ENCODE peak calls at places on chromosomes 16 and 17, in eight cellular contexts. J is lower leg skin, R is GM12865, K is cardiac muscle cell, D is lower lobe of right lung, O is H9, I is spleen, P is AG09319. Y is an unnamed sample.
A peak's percentile ranks its signal among the peaks of the same experiment; 100 is the strongest.

GRCh38 chr16:21952040-21952792 is 945 bp upstream of the UQCRC2 start:
- DNase-seq in R (peak; percentile 80), D (peak; percentile 81), J (peak; percentile 92), K (peak; percentile 87), P (peak; percentile 7), O (peak; percentile 81), I (peak; percentile 90), Y (peak; percentile 73)

GRCh38 chr16:56675685-56676210 is 6.1 kb downstream of the MT1H start:
- DNase-seq in O (peak; percentile 86), R (no peak), K (no peak), J (peak; percentile 82), P (no peak), I (no peak), D (no peak), Y (no peak)

GRCh38 chr17:82734987-82735866 is at the start of gene FN3K:
- DNase-seq in R (no peak), K (peak; percentile 80), D (peak; percentile 81), P (no peak), J (no peak), I (peak; percentile 80), O (peak; percentile 82), Y (no peak)

GRCh38 chr17:57856792-57857620 is 7.2 kb upstream of the MRPS23 start:
- DNase-seq in R (no peak), D (no peak), I (no peak), P (no peak), O (no peak), J (no peak), K (no peak), Y (no peak)

GRCh38 chr17:75697651-75698291 is 23.5 kb upstream of the ITGB4 start:
- DNase-seq in R (no peak), P (no peak), D (no peak), K (no peak), I (no peak), O (no peak), J (no peak), Y (no peak)

GRCh38 chr17:52383493-52384100 is 225.1 kb upstream of the CA10 start:
- DNase-seq in J (no peak), R (peak; percentile 43), D (no peak), K (peak; percentile 84), O (peak; percentile 89), I (no peak), P (no peak), Y (peak; percentile 75)

GRCh38 chr16:10858203-10858602 is 18.8 kb upstream of the CIITA start:
- DNase-seq in P (no peak), J (no peak), K (no peak), R (no peak), D (no peak), I (no peak), O (no peak), Y (no peak)

GRCh38 chr17:39619786-39620101 is 7.0 kb upstream of the PPP1R1B start:
- DNase-seq in J (no peak), D (no peak), P (no peak), I (no peak), O (no peak), K (no peak), R (no peak), Y (no peak)

GRCh38 chr16:1379054-1379862 is 27.5 kb downstream of the GNPTG start:
- DNase-seq in P (peak; percentile 52), K (peak; percentile 84), I (peak; percentile 93), D (peak; percentile 84), R (peak; percentile 75), O (no peak), J (peak; percentile 94), Y (peak; percentile 74)

GRCh38 chr16:53743149-53743566 is 39.2 kb downstream of the FTO start:
- DNase-seq in R (peak; percentile 28), K (no peak), P (no peak), D (no peak), J (no peak), O (peak; percentile 45), I (no peak), Y (peak; percentile 66)

GRCh38 chr17:40519089-40519775 is 17.8 kb upstream of the TNS4 start:
- DNase-seq in P (no peak), K (no peak), O (no peak), D (no peak), R (no peak), J (peak; percentile 72), I (peak; percentile 64), Y (no peak)

GRCh38 chr16:10871157-10871991 is 5.6 kb upstream of the CIITA start:
- DNase-seq in I (peak; percentile 88), O (no peak), R (peak; percentile 92), D (peak; percentile 83), K (no peak), J (peak; percentile 91), P (peak; percentile 34), Y (peak; percentile 81)

GRCh38 chr16:49365711-49366509 is 7.7 kb upstream of the C16orf78 start:
- DNase-seq in R (peak; percentile 74), J (peak; percentile 42), P (no peak), D (no peak), I (no peak), K (no peak), O (no peak), Y (no peak)

GRCh38 chr17:51764387-51764971 is 394.0 kb downstream of the CA10 start:
- DNase-seq in I (no peak), J (no peak), D (no peak), O (peak; percentile 87), R (peak; percentile 72), P (no peak), K (peak; percentile 78), Y (peak; percentile 75)

GRCh38 chr16:70407811-70408274 is 31.1 kb downstream of the ST3GAL2 start:
- DNase-seq in K (no peak), D (no peak), O (no peak), I (no peak), J (no peak), P (no peak), R (no peak), Y (no peak)

GRCh38 chr17:31494259-31495048 is 103.0 kb downstream of the RAB11FIP4 start:
- DNase-seq in P (no peak), K (no peak), O (no peak), D (no peak), R (peak; percentile 87), I (peak; percentile 84), J (no peak), Y (peak; percentile 39)

GRCh38 chr17:10748475-10749110 is 18.8 kb upstream of the TMEM220 start:
- DNase-seq in D (no peak), P (no peak), I (no peak), K (peak; percentile 28), O (no peak), R (no peak), J (no peak), Y (no peak)

GRCh38 chr17:35051579-35052239 is 11.8 kb downstream of the RFFL start:
- DNase-seq in P (no peak), J (no peak), K (no peak), O (no peak), I (no peak), D (no peak), R (peak; percentile 71), Y (no peak)

GRCh38 chr17:40980594-40980993 is 3.5 kb downstream of the KRT40 start:
- DNase-seq in J (no peak), P (peak; percentile 5), D (no peak), R (no peak), I (no peak), O (no peak), K (peak; percentile 73), Y (no peak)

GRCh38 chr17:15261818-15262290 is 3.3 kb downstream of the PMP22 start:
- DNase-seq in R (no peak), P (no peak), D (no peak), K (no peak), I (no peak), J (no peak), O (peak; percentile 52), Y (no peak)

GRCh38 chr17:15263206-15263579 is 1.9 kb downstream of the PMP22 start:
- DNase-seq in I (peak; percentile 75), O (no peak), D (peak; percentile 71), R (no peak), K (peak; percentile 51), P (peak; percentile 75), J (peak; percentile 98), Y (peak; percentile 25)

GRCh38 chr17:15262291-15263205 is 2.6 kb downstream of the PMP22 start:
- DNase-seq in P (peak; percentile 83), O (peak; percentile 89), R (no peak), I (peak; percentile 79), K (peak; percentile 57), D (peak; percentile 85), J (peak; percentile 97), Y (no peak)

GRCh38 chr17:15260376-15261062 is 4.6 kb downstream of the PMP22 start:
- DNase-seq in R (peak; percentile 33), O (peak; percentile 90), P (peak; percentile 75), D (peak; percentile 88), J (peak; percentile 98), K (peak; percentile 89), I (peak; percentile 92), Y (peak; percentile 75)

GRCh38 chr17:15261063-15261817 is 3.9 kb downstream of the PMP22 start:
- DNase-seq in P (no peak), D (peak; percentile 54), O (peak; percentile 75), R (no peak), K (peak; percentile 80), J (peak; percentile 89), I (peak; percentile 44), Y (no peak)
- TF ChIP-seq CTCF in P (no peak), D (peak; percentile 2), O (peak; percentile 38), R (no peak), K (no peak), J (no peak), I (no peak), Y (no peak)

DNA sequence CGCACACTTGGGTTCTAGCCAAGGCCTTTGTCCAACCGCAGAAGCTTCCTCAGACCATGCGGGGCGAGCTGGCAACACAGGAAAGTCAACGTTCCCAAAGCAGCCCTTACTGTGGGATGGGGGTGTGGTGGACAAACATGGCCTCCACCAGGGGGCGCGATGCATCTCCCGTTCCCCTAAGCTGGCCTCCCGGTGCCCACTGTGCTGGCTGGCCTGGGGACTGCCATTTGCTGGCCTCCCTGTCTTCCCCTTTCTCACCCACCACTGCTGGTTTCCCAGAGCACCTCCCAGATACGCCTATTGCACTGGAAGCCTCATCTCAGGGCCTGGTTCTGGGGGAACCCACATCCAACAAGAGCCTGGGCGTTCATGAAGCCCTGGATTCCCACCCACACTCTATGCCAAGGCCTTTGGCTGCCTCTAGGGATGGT is 145.3 kb downstream of the IRF8 start:
- DNase-seq in K (peak; percentile 72), R (peak; percentile 62), O (peak; percentile 86), I (peak; percentile 81), J (no peak), P (peak; percentile 27), D (no peak), Y (peak; percentile 54)
- TF ChIP-seq CTCF in K (peak; percentile 73), R (peak; percentile 72), O (peak; percentile 90), I (peak; percentile 69), J (no peak), P (peak; percentile 67), D (peak; percentile 67), Y (peak; percentile 41)

DNA sequence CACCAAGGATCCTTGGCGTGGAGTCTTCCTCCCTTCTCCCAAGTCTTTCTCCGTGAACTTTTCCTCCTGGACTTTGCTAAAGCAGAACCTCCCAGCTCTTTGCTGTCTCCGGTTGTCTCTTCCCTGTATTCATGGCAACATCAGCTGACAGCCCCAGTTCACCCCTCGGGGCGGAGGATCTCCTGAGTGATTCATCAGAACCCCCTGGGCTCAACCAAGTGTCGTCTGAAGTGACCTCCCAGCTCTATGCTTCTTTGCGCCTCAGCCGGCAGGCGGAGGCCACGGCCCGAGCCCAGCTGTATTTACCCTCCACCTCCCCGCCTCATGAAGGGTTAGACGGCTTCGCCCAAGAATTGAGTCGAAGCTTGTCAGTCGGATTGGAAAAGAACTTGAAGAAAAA is 943 bp downstream of the CNTROB start:
- DNase-seq in I (no peak), D (peak; percentile 67), K (peak; percentile 36), J (no peak), R (peak; percentile 50), P (no peak), O (peak; percentile 67), Y (peak; percentile 53)
- TF ChIP-seq CTCF in I (no peak), D (peak; percentile 13), K (peak; percentile 38), J (no peak), R (no peak), P (peak; percentile 31), O (peak; percentile 23), Y (peak; percentile 9)

GRCh38 chr16:28924399-28924761 is 658 bp downstream of the RABEP2 start:
- DNase-seq in J (peak; percentile 88), O (no peak), K (no peak), P (no peak), D (no peak), I (peak; percentile 90), R (no peak), Y (no peak)
- TF ChIP-seq CTCF in J (no peak), O (peak; percentile 62), K (no peak), P (no peak), D (peak; percentile 17), I (peak; percentile 32), R (no peak), Y (no peak)

Y was measured in MCF 10A.